ENCODE peak calls at places on chromosome 18, in nine cellular contexts. E is posterior vena cava; N is breast epithelium; I is ureter; X is GM13976; D is NCI-H1092; F is anterior cingulate cortex; Y is CD8-positive, alpha-beta memory T cell; W is adrenal gland. B is an unnamed sample.

GRCh38 chr18:54734059-54734458 is 94.2 kb upstream of the RAB27B start:
- DNase-seq in F (no peak), X (no peak), E (no peak), Y (no peak), W (peak; percentile 23), D (no peak), I (no peak), N (no peak), B (no peak)

GRCh38 chr18:50886914-50887313 is 8.0 kb downstream of the ME2 start:
- DNase-seq in E (no peak), W (no peak), Y (no peak), F (no peak), N (no peak), X (no peak), D (no peak), I (no peak), B (no peak)

GRCh38 chr18:35971661-35972196 is 750 bp upstream of the RMP24 start:
- DNase-seq in F (no peak), E (no peak), D (no peak), Y (no peak), N (no peak), I (no peak), W (no peak), X (no peak), B (no peak)

GRCh38 chr18:31436825-31437224 is 10.7 kb upstream of the DSG3 start:
- DNase-seq in D (no peak), W (no peak), Y (no peak), X (no peak), F (no peak), E (no peak), N (no peak), I (no peak), B (no peak)

GRCh38 chr18:38397094-38397493 is 831.5 kb upstream of the CELF4 start:
- DNase-seq in D (no peak), E (no peak), I (no peak), W (no peak), F (no peak), X (no peak), N (no peak), Y (no peak), B (no peak)

GRCh38 chr18:68448736-68449135 is 266.2 kb downstream of the TMX3 start:
- DNase-seq in Y (no peak), D (no peak), W (no peak), X (no peak), I (no peak), N (no peak), F (no peak), E (no peak), B (no peak)

GRCh38 chr18:5582849-5583667 is 39.3 kb upstream of the EPB41L3 start:
- DNase-seq in E (no peak), I (no peak), F (no peak), W (peak; percentile 44), Y (no peak), X (no peak), N (no peak), D (no peak), B (no peak)

GRCh38 chr18:13639196-13639595 is 87.2 kb downstream of the FAM210A start:
- DNase-seq in I (no peak), X (no peak), F (no peak), Y (no peak), N (no peak), D (no peak), W (no peak), E (no peak), B (no peak)

GRCh38 chr18:39414009-39414700 is 1848.6 kb upstream of the CELF4 start:
- DNase-seq in X (no peak), Y (no peak), I (no peak), E (no peak), W (no peak), D (no peak), F (no peak), N (no peak), B (no peak)

GRCh38 chr18:41025666-41026065 is 929.4 kb upstream of the PIK3C3 start:
- DNase-seq in I (no peak), E (no peak), D (no peak), X (no peak), Y (no peak), F (no peak), N (no peak), W (no peak), B (no peak)

GRCh38 chr18:46712406-46712805 is 44.4 kb downstream of the ST8SIA5 start:
- DNase-seq in D (peak; percentile 48), X (no peak), I (no peak), Y (no peak), N (no peak), E (no peak), W (peak; percentile 89), F (no peak), B (peak; percentile 20)

GRCh38 chr18:48875942-48876511 is 74.7 kb downstream of the SMAD7 start:
- DNase-seq in D (no peak), W (no peak), Y (no peak), I (no peak), E (peak; percentile 61), N (no peak), X (no peak), F (no peak), B (no peak)

GRCh38 chr18:59481436-59481835 is 122.4 kb upstream of the LMAN1 start:
- DNase-seq in N (no peak), I (no peak), E (no peak), F (no peak), X (no peak), Y (no peak), W (no peak), D (no peak), B (no peak)

GRCh38 chr18:57826252-57826651 is 23.1 kb upstream of the ATP8B1 start:
- DNase-seq in X (no peak), D (no peak), E (no peak), I (no peak), N (no peak), F (no peak), W (no peak), Y (no peak), B (no peak)

GRCh38 chr18:811192-812122 is 585 bp downstream of the YES1 start:
- DNase-seq in W (peak; percentile 38), D (no peak), I (peak; percentile 51), F (no peak), Y (peak; percentile 24), X (no peak), N (no peak), E (peak; percentile 81), B (no peak)

GRCh38 chr18:47915229-47915628 is 15.2 kb downstream of the SMAD2 start:
- DNase-seq in E (no peak), Y (no peak), W (no peak), X (no peak), D (no peak), F (no peak), I (no peak), N (no peak), B (no peak)

GRCh38 chr18:27789406-27789805 is 387.5 kb downstream of the CDH2 start:
- DNase-seq in X (no peak), I (no peak), Y (no peak), W (no peak), D (no peak), N (no peak), F (no peak), E (no peak), B (no peak)

GRCh38 chr18:73613706-73614340 is 533.8 kb downstream of the FBXO15 start:
- DNase-seq in E (no peak), Y (no peak), D (no peak), F (no peak), W (no peak), N (no peak), X (no peak), I (no peak), B (no peak)

GRCh38 chr18:79164696-79165095 is 95.5 kb downstream of the ATP9B start:
- DNase-seq in I (no peak), F (no peak), W (no peak), Y (no peak), E (no peak), X (no peak), N (no peak), D (no peak), B (no peak)

GRCh38 chr18:39318008-39318407 is 1752.4 kb upstream of the CELF4 start:
- DNase-seq in X (no peak), N (no peak), D (no peak), E (no peak), W (no peak), I (no peak), Y (no peak), F (no peak), B (no peak)

GRCh38 chr18:79368681-79369080 is 27.0 kb upstream of the NFATC1 start:
- DNase-seq in N (no peak), F (no peak), I (no peak), W (no peak), D (no peak), X (no peak), E (no peak), Y (no peak), B (no peak)

GRCh38 chr18:50687491-50687890 is 127.6 kb downstream of the MAPK4 start:
- DNase-seq in D (no peak), Y (no peak), I (no peak), E (peak; percentile 64), F (no peak), W (no peak), X (no peak), N (no peak), B (no peak)

GRCh38 chr18:63511285-63511684 is 30.9 kb upstream of the SERPINB12 start:
- DNase-seq in E (no peak), W (peak; percentile 35), X (no peak), N (no peak), Y (no peak), D (peak; percentile 20), F (no peak), I (no peak), B (no peak)

GRCh38 chr18:76620326-76620813 is 125.3 kb upstream of the ZNF516 start:
- DNase-seq in E (peak; percentile 92), I (peak; percentile 77), F (peak; percentile 39), X (peak; percentile 85), W (peak; percentile 74), N (peak; percentile 64), Y (peak; percentile 22), D (peak; percentile 72), B (peak; percentile 38)

GRCh38 chr18:44715841-44716240 is 35.2 kb downstream of the SETBP1 start:
- DNase-seq in D (peak; percentile 79), I (no peak), F (no peak), X (no peak), W (no peak), Y (no peak), E (no peak), N (no peak), B (no peak)

GRCh38 chr18:25169701-25170100 is 182.3 kb downstream of the ZNF521 start:
- DNase-seq in I (no peak), F (no peak), D (no peak), W (no peak), N (no peak), Y (no peak), X (no peak), E (no peak), B (no peak)

GRCh38 chr18:13641551-13642439 is 84.6 kb downstream of the FAM210A start:
- DNase-seq in X (no peak), I (no peak), E (peak; percentile 87), F (no peak), Y (no peak), W (no peak), D (no peak), N (no peak), B (no peak)

GRCh38 chr18:13235981-13236380 is 17.4 kb downstream of the LDLRAD4 start:
- DNase-seq in I (peak; percentile 73), W (no peak), F (peak; percentile 54), E (peak; percentile 94), N (peak; percentile 87), X (no peak), Y (no peak), D (no peak), B (peak; percentile 41)

GRCh38 chr18:59540819-59541218 is 156.4 kb downstream of the CCBE1 start:
- DNase-seq in Y (no peak), F (no peak), I (no peak), E (no peak), D (no peak), N (no peak), W (no peak), X (no peak), B (no peak)

GRCh38 chr18:74457043-74457742 is at the start of gene DIPK1C:
- DNase-seq in D (no peak), W (no peak), N (no peak), F (peak; percentile 32), Y (peak; percentile 22), X (no peak), I (peak; percentile 19), E (no peak), B (peak; percentile 54)

GRCh38 chr18:9901377-9901776 is 12.4 kb upstream of the VAPA start:
- DNase-seq in F (no peak), E (no peak), W (no peak), X (no peak), Y (no peak), D (no peak), I (no peak), N (no peak), B (no peak)